ENCODE peak calls at places on chromosomes 2 and 18, in five cellular contexts. R is gastrocnemius medialis, Q is choroid plexus epithelial cell, C is fibroblast of the aortic adventitia, A is coronary artery. U is an unnamed sample.
A peak's percentile ranks its signal among the peaks of the same experiment; 100 is the strongest.

GRCh38 chr2:219057709-219058540 is 2.8 kb downstream of the IHH start:
- DNase-seq in R (peak; percentile 36), Q (peak; percentile 72), C (peak; percentile 60), A (peak; percentile 81), U (no peak)

GRCh38 chr2:178114462-178114861 is 2.2 kb downstream of the RBM45 start:
- DNase-seq in R (no peak), Q (no peak), C (no peak), A (no peak), U (no peak)

GRCh38 chr2:53939656-53940055 is 31.1 kb downstream of the PSME4 start:
- DNase-seq in R (no peak), Q (peak; percentile 46), C (no peak), A (no peak), U (no peak)

GRCh38 chr18:55821219-55821618 is 233.2 kb upstream of the TCF4 start:
- DNase-seq in R (no peak), Q (peak; percentile 43), C (peak; percentile 65), A (no peak), U (no peak)

GRCh38 chr2:191679818-191680600 is 2.1 kb downstream of the NABP1 start:
- DNase-seq in R (no peak), Q (peak; percentile 86), C (peak; percentile 73), A (no peak), U (no peak)

GRCh38 chr2:216012133-216012829 is 1.1 kb downstream of the MREG start:
- DNase-seq in R (no peak), Q (no peak), C (no peak), A (no peak), U (no peak)

GRCh38 chr18:76528477-76529432 is 33.7 kb upstream of the ZNF516 start:
- DNase-seq in R (no peak), Q (peak; percentile 71), C (peak; percentile 35), A (no peak), U (no peak)

GRCh38 chr2:128442053-128442751 is 123.5 kb upstream of the HS6ST1 start:
- DNase-seq in R (no peak), Q (peak; percentile 34), C (no peak), A (peak; percentile 70), U (no peak)

GRCh38 chr18:51028201-51028805 is 1.7 kb upstream of the SMAD4 start:
- DNase-seq in R (no peak), Q (peak; percentile 36), C (peak; percentile 65), A (no peak), U (no peak)

GRCh38 chr2:141641462-141641861 is 489.4 kb downstream of the LRP1B start:
- DNase-seq in R (no peak), Q (peak; percentile 57), C (no peak), A (no peak), U (no peak)

GRCh38 chr2:64001382-64002101 is 17.7 kb downstream of the VPS54 start:
- DNase-seq in R (no peak), Q (no peak), C (no peak), A (no peak), U (no peak)

GRCh38 chr2:219512524-219513216 is 1.6 kb upstream of the ASIC4 start:
- DNase-seq in R (no peak), Q (no peak), C (no peak), A (no peak), U (no peak)

GRCh38 chr2:176122633-176123482 is at the start of gene HOXD9:
- DNase-seq in R (peak; percentile 53), Q (no peak), C (no peak), A (no peak), U (no peak)

GRCh38 chr2:207258191-207258991 is 92.6 kb upstream of the KLF7 start:
- DNase-seq in R (peak; percentile 24), Q (peak; percentile 98), C (peak; percentile 100), A (peak; percentile 90), U (peak; percentile 100)

GRCh38 chr2:110828330-110828729 is 96.0 kb downstream of the ACOXL start:
- DNase-seq in R (no peak), Q (no peak), C (no peak), A (no peak), U (no peak)

GRCh38 chr2:27958711-27959378 is 68.3 kb downstream of the BABAM2 start:
- DNase-seq in R (no peak), Q (no peak), C (peak; percentile 28), A (no peak), U (no peak)

GRCh38 chr2:60354713-60355112 is 198.7 kb downstream of the BCL11A start:
- DNase-seq in R (no peak), Q (no peak), C (no peak), A (no peak), U (no peak)

GRCh38 chr2:201660293-201660895 is 17.1 kb upstream of the TMEM237 start:
- DNase-seq in R (no peak), Q (no peak), C (no peak), A (no peak), U (no peak)

GRCh38 chr2:196403471-196403870 is 232.1 kb upstream of the STK17B start:
- DNase-seq in R (no peak), Q (peak; percentile 49), C (peak; percentile 71), A (no peak), U (peak; percentile 52)

GRCh38 chr18:24959100-24959499 is 392.9 kb downstream of the ZNF521 start:
- DNase-seq in R (no peak), Q (no peak), C (no peak), A (no peak), U (no peak)

GRCh38 chr2:167215595-167215994 is 327.3 kb downstream of the XIRP2 start:
- DNase-seq in R (no peak), Q (no peak), C (no peak), A (no peak), U (no peak)

GRCh38 chr18:24427484-24427883 is 1.0 kb downstream of the IMPACT start:
- DNase-seq in R (no peak), Q (peak; percentile 55), C (peak; percentile 11), A (no peak), U (no peak)

GRCh38 chr2:111898703-111899514 is 502 bp downstream of the MERTK start:
- DNase-seq in R (no peak), Q (no peak), C (no peak), A (peak; percentile 82), U (no peak)

GRCh38 chr18:73099759-73100158 is 232.0 kb upstream of the NETO1 start:
- DNase-seq in R (no peak), Q (no peak), C (no peak), A (no peak), U (no peak)

GRCh38 chr18:77131652-77132368 is 773 bp downstream of the MBP start:
- DNase-seq in R (peak; percentile 66), Q (peak; percentile 49), C (peak; percentile 48), A (peak; percentile 81), U (no peak)

GRCh38 chr2:238157506-238158017 is 1.2 kb upstream of the ERFE start:
- DNase-seq in R (no peak), Q (no peak), C (no peak), A (no peak), U (no peak)

GRCh38 chr2:127104166-127104660 is 2.7 kb downstream of the BIN1 start:
- DNase-seq in R (no peak), Q (no peak), C (no peak), A (peak; percentile 53), U (no peak)

GRCh38 chr2:47521666-47522285 is 118.8 kb downstream of the MSH2 start:
- DNase-seq in R (no peak), Q (no peak), C (no peak), A (no peak), U (no peak)

GRCh38 chr2:223052710-223053261 is 796 bp downstream of the KCNE4 start:
- DNase-seq in R (no peak), Q (no peak), C (peak; percentile 36), A (peak; percentile 75), U (no peak)

GRCh38 chr18:79779700-79780190 is 18.0 kb upstream of the KCNG2 start:
- DNase-seq in R (no peak), Q (no peak), C (no peak), A (no peak), U (no peak)

GRCh38 chr2:162490052-162490717 is 146.3 kb downstream of the GCA start:
- DNase-seq in R (no peak), Q (peak; percentile 4), C (peak; percentile 23), A (no peak), U (no peak)

GRCh38 chr2:5691659-5692529 is at the start of gene SOX11:
- DNase-seq in R (no peak), Q (peak; percentile 94), C (no peak), A (no peak), U (peak; percentile 59)

GRCh38 chr2:52383541-52383940 is 1351.6 kb upstream of the NRXN1 start:
- DNase-seq in R (no peak), Q (no peak), C (no peak), A (no peak), U (no peak)

GRCh38 chr2:10482460-10482859 is 34.3 kb upstream of the ODC1 start:
- DNase-seq in R (no peak), Q (no peak), C (no peak), A (no peak), U (no peak)

GRCh38 chr2:41791523-41791922 is 256.3 kb upstream of the PKDCC start:
- DNase-seq in R (no peak), Q (peak; percentile 52), C (peak; percentile 52), A (no peak), U (no peak)

GRCh38 chr2:160224060-160224459 is 24.0 kb upstream of the ITGB6 start:
- DNase-seq in R (peak; percentile 37), Q (peak; percentile 96), C (peak; percentile 86), A (no peak), U (peak; percentile 88)
- H3K4me3 ChIP-seq in R (no peak overlapping the region), Q (no peak overlapping the region), C (no peak overlapping the region), A (no peak overlapping the region), U (peak overlapping the region; percentile 4)

DNA sequence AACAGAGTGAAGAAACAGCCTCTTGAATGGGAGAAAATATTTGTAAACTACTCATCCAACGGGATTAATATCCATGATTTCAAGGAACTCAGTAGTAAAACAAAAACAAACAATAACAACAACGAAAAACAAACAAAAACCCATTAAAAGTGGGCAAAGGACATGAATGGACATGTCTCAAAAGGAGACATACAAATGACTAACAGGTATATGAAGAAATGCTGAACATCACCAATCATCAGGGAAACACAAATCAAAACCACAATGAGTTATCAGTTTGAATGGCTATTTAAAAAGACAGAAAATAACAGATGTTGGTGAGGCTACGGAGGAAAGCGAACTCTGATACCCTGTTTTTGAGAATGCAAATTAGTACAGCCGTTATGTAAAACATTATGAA is 224.8 kb upstream of the NRXN1 start:
- DNase-seq in R (no peak), Q (no peak), C (no peak), A (no peak), U (no peak)
- TF ChIP-seq CTCF in R (no peak), Q (no peak), C (no peak), A (no peak), U (no peak)

GRCh38 chr2:26352892-26353291 is 6.3 kb upstream of the ADGRF3 start:
- DNase-seq in R (no peak), Q (peak; percentile 40), C (peak; percentile 9), A (no peak), U (no peak)
- H3K4me3 ChIP-seq in R (no peak overlapping the region), Q (no peak overlapping the region), C (no peak overlapping the region), A (no peak overlapping the region), U (no peak overlapping the region)

DNA sequence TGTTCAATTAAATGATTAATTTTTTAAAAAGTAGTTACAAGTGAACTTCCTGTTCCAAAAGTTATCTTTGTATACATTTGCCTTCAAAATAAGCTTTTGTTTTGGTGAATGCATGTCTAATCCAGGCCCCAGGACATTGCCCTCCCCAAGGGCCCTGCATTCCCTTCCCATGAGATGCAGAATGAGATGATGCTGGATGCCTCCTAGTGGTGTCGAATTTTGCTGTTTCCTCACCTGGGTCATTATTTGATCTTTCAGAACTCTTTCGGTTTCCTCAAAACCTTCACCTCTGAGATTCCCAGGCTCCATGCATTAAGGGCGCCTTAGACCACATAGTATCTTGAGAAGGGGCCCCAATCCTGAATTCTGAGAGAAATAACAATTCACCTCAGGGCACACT is 728.8 kb downstream of the CNTNAP5 start:
- DNase-seq in R (no peak), Q (no peak), C (no peak), A (no peak), U (no peak)
- TF ChIP-seq CTCF in R (no peak), Q (no peak), C (no peak), A (no peak), U (no peak)